ENCODE peak calls at places on chromosomes 5 and 9, in four cellular contexts. C is psoas muscle, K is IMR-90, U is PC-3. Z is an unnamed sample.

GRCh38 chr5:36374275-36374862 is 72.7 kb upstream of the RANBP3L start:
- DNase-seq in C (peak), K (peak), U (peak), Z (no peak)

GRCh38 chr5:166716856-166717492 is 1574.5 kb upstream of the WWC1 start:
- DNase-seq in C (no peak), K (no peak), U (no peak), Z (no peak)

GRCh38 chr9:92242115-92242778 is 51.2 kb downstream of the IARS1 start:
- DNase-seq in C (no peak), K (peak), U (no peak), Z (no peak)

GRCh38 chr5:12248831-12249230 is 344.6 kb upstream of the CTNND2 start:
- DNase-seq in C (no peak), K (no peak), U (no peak), Z (no peak)

GRCh38 chr9:70923941-70924340 is 197.5 kb downstream of the TRPM3 start:
- DNase-seq in C (no peak), K (no peak), U (no peak), Z (no peak)

GRCh38 chr5:86155763-86156162 is 462.0 kb upstream of the COX7C start:
- DNase-seq in C (no peak), K (no peak), U (no peak), Z (no peak)

GRCh38 chr9:21813575-21814473 is 11.4 kb downstream of the MTAP start:
- DNase-seq in C (peak), K (peak), U (peak), Z (no peak)

GRCh38 chr5:141814064-141814982 is 63.9 kb downstream of the PCDH1 start:
- DNase-seq in C (peak), K (no peak), U (peak), Z (peak)

GRCh38 chr9:100190339-100190738 is 91.3 kb downstream of the INVS start:
- DNase-seq in C (no peak), K (no peak), U (no peak), Z (no peak)

GRCh38 chr5:133362438-133362837 is 249.9 kb downstream of the FSTL4 start:
- DNase-seq in C (no peak), K (no peak), U (no peak), Z (no peak)

GRCh38 chr9:117073539-117074336 is 341.1 kb downstream of the ASTN2 start:
- DNase-seq in C (no peak), K (no peak), U (peak), Z (peak)

GRCh38 chr9:135188681-135189151 is 101.2 kb downstream of the OLFM1 start:
- DNase-seq in C (no peak), K (no peak), U (no peak), Z (no peak)

GRCh38 chr9:68750179-68750685 is 45.2 kb downstream of the PIP5K1B start:
- DNase-seq in C (no peak), K (no peak), U (no peak), Z (no peak)

GRCh38 chr9:6975198-6975597 is 217.4 kb downstream of the KDM4C start:
- DNase-seq in C (no peak), K (no peak), U (no peak), Z (no peak)

GRCh38 chr5:128546658-128547281 is 8.7 kb upstream of the FBN2 start:
- DNase-seq in C (no peak), K (no peak), U (peak), Z (no peak)

GRCh38 chr5:112109331-112109993 is 309.6 kb downstream of the EPB41L4A start:
- DNase-seq in C (peak), K (peak), U (peak), Z (no peak)

GRCh38 chr5:180598797-180599589 is 7.7 kb upstream of the SCGB3A1 start:
- DNase-seq in C (no peak), K (no peak), U (no peak), Z (no peak)

GRCh38 chr9:12069366-12069765 is 623.8 kb upstream of the TYRP1 start:
- DNase-seq in C (no peak), K (no peak), U (no peak), Z (no peak)

GRCh38 chr5:124512236-124512635 is 234.2 kb downstream of the ZNF608 start:
- DNase-seq in C (peak), K (peak), U (no peak), Z (peak)

GRCh38 chr5:129410488-129410887 is 49.6 kb upstream of the ADAMTS19 start:
- DNase-seq in C (no peak), K (no peak), U (no peak), Z (no peak)

GRCh38 chr5:106862450-106863193 is 808.1 kb downstream of the EFNA5 start:
- DNase-seq in C (no peak), K (peak), U (no peak), Z (no peak)

GRCh38 chr9:16653491-16654407 is 216.7 kb downstream of the BNC2 start:
- DNase-seq in C (peak), K (no peak), U (no peak), Z (no peak)

GRCh38 chr9:133943036-133943780 is 48.9 kb downstream of the VAV2 start:
- DNase-seq in C (peak), K (no peak), U (no peak), Z (no peak)

DNA sequence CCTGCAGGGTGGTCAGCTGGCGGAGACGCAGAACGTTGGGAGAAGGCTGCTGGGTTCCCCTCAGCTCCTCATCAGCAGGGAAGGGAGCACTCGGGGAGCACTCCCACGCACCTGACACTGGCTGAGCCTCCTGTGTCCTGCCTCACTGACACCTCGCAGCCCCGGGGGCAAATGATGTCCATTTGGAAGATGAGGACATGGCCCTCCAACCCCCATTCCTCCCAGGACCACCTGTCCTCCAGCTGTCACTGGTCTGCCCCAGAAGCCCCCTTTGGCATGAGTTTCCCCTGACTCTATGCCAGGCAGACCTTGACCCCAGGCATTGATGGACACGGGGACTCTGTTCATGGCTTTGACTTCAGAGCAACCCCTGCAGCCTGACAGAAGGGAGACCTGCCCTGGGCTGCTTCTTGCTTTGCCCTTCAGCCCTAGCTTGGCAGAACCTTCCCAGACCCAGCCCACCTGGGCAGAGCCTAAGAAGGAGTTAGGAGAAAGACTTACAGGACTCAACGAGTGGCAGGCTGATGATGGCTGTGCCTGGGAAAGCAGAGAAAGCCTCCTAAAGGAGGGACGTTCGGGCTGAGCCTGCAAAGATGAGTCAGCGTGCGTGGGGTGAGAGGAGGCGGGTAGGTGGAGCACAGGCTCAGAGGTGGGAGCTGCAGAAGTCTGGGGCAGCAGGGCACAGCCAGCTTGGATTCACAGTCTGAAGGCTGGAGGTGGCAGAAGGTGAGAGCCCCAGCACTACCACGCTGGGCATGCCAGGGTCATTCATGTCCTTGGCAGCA is 90.6 kb downstream of the LMX1B start:
- DNase-seq in C (no peak), K (peak), U (peak), Z (peak)
- H3K4me3 ChIP-seq in C (no peak), K (no peak), U (peak), Z (no peak)

DNA sequence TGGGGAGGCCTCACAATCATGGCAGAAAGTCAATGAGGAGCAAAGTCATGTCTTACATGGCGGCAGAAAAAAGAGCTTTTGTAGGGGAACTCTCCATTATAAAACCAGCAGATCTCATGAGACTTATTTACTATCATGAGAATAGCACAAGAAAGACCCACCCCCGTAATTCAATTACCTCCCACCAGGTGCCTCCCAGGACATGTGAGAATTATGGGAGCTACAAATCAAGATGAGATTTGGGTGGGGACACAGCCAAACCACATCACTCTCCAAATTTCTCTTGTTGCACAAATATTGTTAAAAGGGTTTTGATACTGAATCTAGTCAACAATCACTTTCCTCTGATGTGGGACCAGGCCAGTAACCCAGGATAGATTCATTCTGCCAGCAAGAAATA is 1176.1 kb downstream of the CDH9 start:
- DNase-seq in C (no peak), K (no peak), U (peak), Z (no peak)
- TF ChIP-seq CTCF in C (no peak), K (no peak), U (no peak), Z (no peak)

GRCh38 chr5:81249240-81249639 is 16.1 kb downstream of the CKMT2 start:
- DNase-seq in C (no peak), K (no peak), U (no peak), Z (no peak)

GRCh38 chr5:81242906-81243436 is 9.8 kb downstream of the CKMT2 start:
- DNase-seq in C (no peak), K (no peak), U (no peak), Z (no peak)

GRCh38 chr5:81247441-81247972 is 14.4 kb downstream of the CKMT2 start:
- DNase-seq in C (no peak), K (peak), U (peak), Z (no peak)

GRCh38 chr5:81244451-81244850 is 11.3 kb downstream of the CKMT2 start:
- DNase-seq in C (no peak), K (no peak), U (no peak), Z (no peak)

DNA sequence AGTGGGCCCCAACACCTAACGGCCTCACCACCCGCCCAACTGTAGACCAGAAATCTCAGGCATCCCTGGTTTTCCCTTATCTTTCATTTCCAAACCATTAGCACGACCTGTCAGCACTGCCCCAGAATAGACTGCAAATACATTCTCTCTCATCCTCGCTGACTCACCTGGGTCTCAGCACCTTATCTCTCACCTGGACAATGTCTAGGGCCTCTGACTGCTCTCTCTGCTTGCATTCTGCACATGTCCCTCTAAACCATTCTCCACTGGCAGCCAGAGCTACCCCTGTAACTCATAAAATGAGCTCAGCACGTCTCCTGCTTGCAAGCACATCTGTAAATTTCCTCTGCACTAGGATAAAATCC is 12.7 kb downstream of the CKMT2 start:
- DNase-seq in C (no peak), K (no peak), U (no peak), Z (no peak)
- H3K27ac ChIP-seq in C (peak), K (no peak), U (peak), Z (peak)

GRCh38 chr5:1293997-1294838 is 650 bp downstream of the TERT start:
- DNase-seq in C (no peak), K (no peak), U (no peak), Z (no peak)
- H3K4me3 ChIP-seq in C (no peak), K (no peak), U (no peak), Z (peak)

GRCh38 chr9:81002242-81002641 is 687.1 kb downstream of the TLE1 start:
- DNase-seq in C (no peak), K (no peak), U (peak), Z (no peak)
- TF ChIP-seq CTCF in C (no peak), K (no peak), U (no peak), Z (no peak)

DNA sequence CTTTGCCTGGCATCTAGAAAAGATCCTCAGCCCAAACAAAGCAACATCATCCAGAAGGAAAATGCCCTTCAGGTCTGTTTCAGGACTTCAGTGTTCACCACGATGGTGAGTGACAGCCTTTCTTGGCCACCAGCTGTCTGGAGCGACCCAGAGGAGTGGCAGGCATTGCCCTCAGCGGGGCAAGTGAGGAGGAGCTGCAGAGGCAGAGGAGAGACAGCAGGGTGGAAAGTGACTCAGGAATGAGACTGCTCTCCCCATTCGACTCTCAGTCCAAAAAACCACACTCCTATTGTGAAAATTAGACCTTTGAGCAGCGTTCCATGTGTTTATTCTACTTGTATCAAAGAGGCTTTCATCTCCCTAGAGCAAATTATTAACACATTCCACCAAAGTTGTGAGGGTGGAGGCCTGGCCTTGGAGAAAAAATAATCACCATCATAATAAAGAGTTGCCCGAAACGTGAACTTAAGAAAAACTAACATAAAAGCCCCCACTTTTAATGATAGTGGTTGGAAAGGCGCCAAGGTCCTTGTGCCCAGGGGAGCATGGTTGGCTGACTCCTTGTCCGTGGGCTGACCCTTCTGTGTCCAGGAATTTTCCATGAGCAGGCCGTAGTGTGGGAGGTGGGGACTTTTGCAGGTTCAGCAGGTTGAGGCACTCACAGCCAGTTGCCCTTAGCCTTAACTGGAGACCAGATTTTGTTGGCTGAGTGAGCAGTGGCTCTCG is 125.7 kb upstream of the ANKRD55 start:
- DNase-seq in C (no peak), K (peak), U (peak), Z (no peak)
- H3K27ac ChIP-seq in C (no peak), K (no peak), U (no peak), Z (no peak)

GRCh38 chr9:122032346-122032745 is 60.8 kb downstream of the TTLL11 start:
- DNase-seq in C (no peak), K (no peak), U (no peak), Z (no peak)
- H3K4me3 ChIP-seq in C (no peak), K (no peak), U (no peak), Z (no peak)

GRCh38 chr5:40391642-40392041 is 288.1 kb upstream of the PTGER4 start:
- DNase-seq in C (no peak), K (no peak), U (no peak), Z (no peak)
- TF ChIP-seq CTCF in C (no peak), K (no peak), U (no peak), Z (no peak)

DNA sequence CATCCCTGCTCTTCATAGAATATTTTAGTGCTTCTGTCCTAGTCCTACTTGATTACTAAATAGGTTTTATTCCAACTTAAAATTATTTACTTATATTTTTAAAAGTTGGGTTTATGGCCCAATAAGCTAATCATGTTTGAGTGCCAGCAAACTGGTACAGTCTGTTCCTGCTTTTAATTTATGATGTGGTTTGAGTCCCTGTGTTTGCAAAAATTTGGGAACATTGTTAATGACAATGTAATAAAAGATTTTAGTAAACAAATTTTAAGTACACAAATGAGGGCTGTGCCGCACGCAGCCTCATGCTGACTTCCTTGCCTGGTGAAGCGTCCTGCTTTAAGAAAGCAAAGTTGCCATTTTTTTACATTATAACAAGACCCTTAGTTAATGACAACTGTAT is 96.9 kb upstream of the MAP1B start:
- DNase-seq in C (no peak), K (no peak), U (no peak), Z (no peak)
- H3K27ac ChIP-seq in C (no peak), K (no peak), U (no peak), Z (no peak)

GRCh38 chr5:80566711-80567259 is 3.3 kb downstream of the ANKRD34B start:
- DNase-seq in C (no peak), K (no peak), U (no peak), Z (no peak)

GRCh38 chr5:80568251-80568650 is 1.8 kb downstream of the ANKRD34B start:
- DNase-seq in C (no peak), K (no peak), U (no peak), Z (no peak)

GRCh38 chr5:80573062-80573461 is 3.0 kb upstream of the ANKRD34B start:
- DNase-seq in C (no peak), K (no peak), U (no peak), Z (no peak)

GRCh38 chr5:80569086-80569960 is 757 bp downstream of the ANKRD34B start:
- DNase-seq in C (no peak), K (no peak), U (no peak), Z (no peak)

DNA sequence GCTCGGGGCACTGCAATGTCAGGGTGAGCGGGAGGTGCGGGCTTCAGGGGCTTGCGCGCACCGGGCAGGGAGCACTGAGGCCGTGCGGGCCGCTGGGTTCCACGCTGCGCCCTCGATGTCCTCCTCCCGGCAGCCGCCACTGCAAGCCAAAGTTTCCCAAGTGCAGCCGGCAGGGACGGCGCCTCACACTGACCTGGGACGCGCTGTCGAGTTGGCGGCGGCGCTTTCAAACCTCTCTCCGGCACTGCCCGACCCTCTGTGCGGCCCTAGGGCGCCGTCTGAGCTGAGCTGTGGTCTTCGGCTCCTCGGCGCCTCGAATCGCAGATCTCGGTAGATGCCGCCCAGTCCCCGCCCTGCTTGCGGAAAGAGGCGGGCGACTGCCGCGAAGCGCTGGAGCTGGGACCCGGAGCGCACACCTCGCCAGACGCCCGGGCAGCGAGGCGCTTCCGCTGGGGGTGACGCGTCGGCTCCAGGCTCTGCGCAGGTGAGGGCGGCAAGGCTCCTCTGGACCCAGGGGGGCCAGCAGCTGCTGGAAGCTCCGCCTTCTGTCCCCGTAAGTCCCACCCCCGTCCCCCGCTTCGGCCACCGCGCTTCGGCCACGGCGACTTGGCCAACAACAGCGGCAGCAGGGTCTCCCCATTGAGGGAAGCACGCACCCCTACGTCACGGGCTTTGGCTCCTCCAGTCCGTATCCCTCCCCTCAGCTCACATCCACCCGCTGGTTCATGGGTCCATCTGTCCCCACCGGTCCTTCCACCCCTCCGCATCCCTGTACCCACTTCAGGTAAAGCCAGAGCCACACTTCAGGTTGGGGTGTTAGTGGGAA is at the start of gene ANKRD34B:
- DNase-seq in C (peak), K (no peak), U (no peak), Z (no peak)
- H3K4me3 ChIP-seq in C (peak), K (peak), U (no peak), Z (peak)

Z was measured in dorsolateral prefrontal cortex.